ENCODE peak calls at places on chromosomes 7 and 10, in six cellular contexts. Q, S, U, A, J and B are unnamed samples.

GRCh38 chr7:137146996-137147720 is 196.4 kb downstream of the PTN start:
- DNase-seq in Q (no peak), S (no peak), U (no peak), A (no peak), J (no peak), B (no peak)

GRCh38 chr10:30371954-30372353 is 22.9 kb upstream of the MTPAP start:
- DNase-seq in Q (no peak), S (no peak), U (no peak), A (no peak), J (no peak), B (no peak)

GRCh38 chr10:93701903-93702277 is 502 bp downstream of the FRA10AC1 start:
- DNase-seq in Q (no peak), S (no peak), U (peak), A (no peak), J (peak), B (peak)

GRCh38 chr7:8389898-8390642 is 43.3 kb upstream of the NXPH1 start:
- DNase-seq in Q (peak), S (no peak), U (no peak), A (peak), J (peak), B (no peak)

GRCh38 chr7:4668510-4668847 is 13.6 kb upstream of the FOXK1 start:
- DNase-seq in Q (no peak), S (no peak), U (no peak), A (no peak), J (no peak), B (no peak)

GRCh38 chr7:133282094-133282493 is 29.2 kb downstream of the EXOC4 start:
- DNase-seq in Q (no peak), S (no peak), U (no peak), A (no peak), J (no peak), B (no peak)

GRCh38 chr7:123615344-123615743 is 13.7 kb downstream of the ASB15 start:
- DNase-seq in Q (no peak), S (no peak), U (peak), A (no peak), J (no peak), B (peak)

GRCh38 chr10:35331894-35332640 is 4.2 kb upstream of the CCNY start:
- DNase-seq in Q (peak), S (no peak), U (peak), A (no peak), J (no peak), B (no peak)

GRCh38 chr7:80129785-80130184 is 4.8 kb upstream of the GNAI1 start:
- DNase-seq in Q (no peak), S (no peak), U (no peak), A (no peak), J (no peak), B (no peak)

GRCh38 chr10:7035111-7035761 is 375.6 kb downstream of the SFMBT2 start:
- DNase-seq in Q (no peak), S (no peak), U (no peak), A (no peak), J (no peak), B (no peak)

GRCh38 chr10:128274938-128275337 is 148.7 kb upstream of the MKI67 start:
- DNase-seq in Q (no peak), S (no peak), U (no peak), A (no peak), J (no peak), B (no peak)

GRCh38 chr7:141198191-141198958 is 124.5 kb downstream of the TMEM178B start:
- DNase-seq in Q (no peak), S (no peak), U (no peak), A (no peak), J (no peak), B (peak)

GRCh38 chr7:116530107-116530820 is 5.4 kb downstream of the CAV1 start:
- DNase-seq in Q (no peak), S (no peak), U (no peak), A (no peak), J (no peak), B (no peak)

GRCh38 chr7:134284952-134285351 is 31.8 kb downstream of the SLC35B4 start:
- DNase-seq in Q (no peak), S (no peak), U (no peak), A (no peak), J (peak), B (no peak)

GRCh38 chr7:36639826-36640225 is 84.5 kb downstream of the AOAH start:
- DNase-seq in Q (no peak), S (no peak), U (no peak), A (no peak), J (no peak), B (no peak)

GRCh38 chr10:104316321-104317099 is 21.8 kb downstream of the ITPRIP start:
- DNase-seq in Q (no peak), S (no peak), U (no peak), A (no peak), J (no peak), B (no peak)

GRCh38 chr7:103131225-103131624 is 17.7 kb downstream of the NAPEPLD start:
- DNase-seq in Q (no peak), S (no peak), U (no peak), A (no peak), J (no peak), B (no peak)

GRCh38 chr7:103134866-103135554 is 13.9 kb downstream of the NAPEPLD start:
- DNase-seq in Q (no peak), S (no peak), U (no peak), A (no peak), J (no peak), B (peak)

GRCh38 chr7:103129702-103130557 is 19.0 kb downstream of the NAPEPLD start:
- DNase-seq in Q (no peak), S (no peak), U (no peak), A (no peak), J (no peak), B (no peak)

DNA sequence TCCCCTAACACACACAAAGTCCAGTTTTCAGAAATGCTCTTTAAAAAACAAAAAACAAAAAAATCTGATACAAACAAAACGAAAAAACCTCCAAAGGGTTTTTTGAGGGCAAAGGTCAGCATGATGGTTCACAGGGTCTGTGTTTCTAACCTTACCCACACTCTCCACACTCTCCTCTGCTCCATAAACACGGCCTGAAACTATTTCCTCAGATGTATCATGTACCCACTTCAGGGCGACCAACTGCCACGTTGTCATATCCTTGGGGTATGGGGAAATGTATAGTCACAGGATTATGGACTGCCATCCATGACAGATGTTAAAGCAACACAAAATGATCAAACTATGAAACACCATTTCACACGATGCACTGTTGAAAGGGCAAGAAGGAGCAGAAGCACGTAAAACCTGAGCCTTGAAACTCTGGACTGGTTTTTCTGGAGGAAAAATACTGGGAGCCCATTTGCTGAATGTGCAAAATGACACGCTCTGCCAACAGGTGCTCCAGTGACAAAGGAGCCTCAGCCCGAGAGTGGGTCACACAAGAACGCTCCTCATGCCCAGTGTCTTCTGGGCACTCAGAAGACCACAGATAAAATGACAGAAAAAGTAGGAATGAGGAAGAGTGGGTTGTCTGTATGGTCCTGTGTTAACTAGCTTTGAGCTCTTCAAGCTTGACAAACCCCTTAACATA is 15.8 kb downstream of the NAPEPLD start:
- DNase-seq in Q (no peak), S (no peak), U (no peak), A (no peak), J (no peak), B (no peak)
- TF ChIP-seq CHD2 in Q (no peak), S (no peak), U (no peak), A (no peak), J (no peak), B (no peak)

GRCh38 chr10:33115720-33116119 is 157.7 kb upstream of the ITGB1 start:
- DNase-seq in Q (no peak), S (no peak), U (no peak), A (no peak), J (no peak), B (no peak)
- TF ChIP-seq CHD2 in Q (no peak), S (no peak), U (no peak), A (no peak), J (no peak), B (no peak)

GRCh38 chr7:90856317-90857072 is 260.4 kb downstream of the CDK14 start:
- DNase-seq in Q (no peak), S (no peak), U (no peak), A (no peak), J (no peak), B (no peak)

GRCh38 chr7:90853205-90853604 is 257.1 kb downstream of the CDK14 start:
- DNase-seq in Q (no peak), S (peak), U (no peak), A (no peak), J (no peak), B (no peak)

GRCh38 chr7:90858546-90858945 is 262.4 kb downstream of the CDK14 start:
- DNase-seq in Q (no peak), S (peak), U (no peak), A (no peak), J (no peak), B (no peak)

DNA sequence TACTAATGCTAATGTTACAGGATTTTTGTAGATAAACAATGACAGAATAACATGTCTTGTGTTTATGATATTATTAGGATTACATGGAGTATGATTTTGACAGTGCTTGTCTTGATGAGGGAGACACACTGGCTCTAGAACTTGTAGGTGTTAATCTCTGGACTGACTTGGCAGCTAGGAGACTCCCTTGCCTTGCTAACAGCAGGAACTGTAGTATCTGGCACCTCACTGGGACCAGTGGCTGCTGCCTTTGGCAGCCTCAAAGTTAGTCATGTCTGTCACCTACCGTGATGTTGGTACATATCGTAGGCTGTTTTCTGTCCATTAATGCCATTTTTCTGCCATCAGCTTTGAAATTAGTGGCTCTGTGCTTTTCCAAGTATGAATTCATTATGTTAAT is 261.5 kb downstream of the CDK14 start:
- DNase-seq in Q (no peak), S (no peak), U (no peak), A (no peak), J (no peak), B (no peak)
- TF ChIP-seq CHD2 in Q (no peak), S (no peak), U (no peak), A (no peak), J (no peak), B (no peak)

GRCh38 chr10:114102253-114102652 is 58.6 kb downstream of the ADRB1 start:
- DNase-seq in Q (no peak), S (no peak), U (no peak), A (no peak), J (no peak), B (no peak)

GRCh38 chr10:114100848-114101741 is 57.4 kb downstream of the ADRB1 start:
- DNase-seq in Q (no peak), S (no peak), U (no peak), A (no peak), J (no peak), B (peak)

DNA sequence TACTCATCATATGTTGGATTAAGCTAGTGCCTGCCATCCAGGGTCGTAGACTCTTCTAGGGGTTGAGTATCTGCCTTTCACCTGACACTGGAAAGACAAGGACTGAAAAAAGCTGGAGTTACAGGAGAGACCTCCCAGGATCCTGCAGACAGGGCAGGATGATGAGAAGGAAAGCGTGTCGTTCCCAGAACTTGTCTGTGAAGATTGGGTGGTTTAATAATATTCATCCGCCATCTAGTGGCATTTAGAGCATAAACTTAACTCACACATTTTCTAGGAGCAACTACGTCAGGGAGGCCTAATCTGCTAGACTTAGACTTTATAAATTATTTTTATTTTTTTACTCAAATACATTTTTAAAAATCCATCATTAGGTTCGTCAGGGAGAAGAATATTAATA is 59.6 kb downstream of the ADRB1 start:
- DNase-seq in Q (peak), S (peak), U (peak), A (no peak), J (peak), B (peak)
- TF ChIP-seq CHD2 in Q (no peak), S (no peak), U (no peak), A (no peak), J (no peak), B (no peak)

GRCh38 chr7:84196007-84196551 is 1.5 kb upstream of the SEMA3A start:
- DNase-seq in Q (no peak), S (no peak), U (no peak), A (no peak), J (no peak), B (no peak)
- TF ChIP-seq CHD2 in Q (no peak), S (no peak), U (no peak), A (no peak), J (no peak), B (no peak)

GRCh38 chr10:132684164-132684891 is 101.6 kb downstream of the NKX6-2 start:
- DNase-seq in Q (no peak), S (peak), U (no peak), A (no peak), J (peak), B (no peak)

GRCh38 chr10:132685921-132686680 is 99.8 kb downstream of the NKX6-2 start:
- DNase-seq in Q (no peak), S (no peak), U (no peak), A (no peak), J (no peak), B (no peak)

GRCh38 chr10:132687181-132687892 is 98.6 kb downstream of the NKX6-2 start:
- DNase-seq in Q (no peak), S (no peak), U (no peak), A (no peak), J (no peak), B (no peak)

GRCh38 chr10:132687893-132688579 is 97.9 kb downstream of the NKX6-2 start:
- DNase-seq in Q (no peak), S (no peak), U (no peak), A (no peak), J (no peak), B (no peak)

DNA sequence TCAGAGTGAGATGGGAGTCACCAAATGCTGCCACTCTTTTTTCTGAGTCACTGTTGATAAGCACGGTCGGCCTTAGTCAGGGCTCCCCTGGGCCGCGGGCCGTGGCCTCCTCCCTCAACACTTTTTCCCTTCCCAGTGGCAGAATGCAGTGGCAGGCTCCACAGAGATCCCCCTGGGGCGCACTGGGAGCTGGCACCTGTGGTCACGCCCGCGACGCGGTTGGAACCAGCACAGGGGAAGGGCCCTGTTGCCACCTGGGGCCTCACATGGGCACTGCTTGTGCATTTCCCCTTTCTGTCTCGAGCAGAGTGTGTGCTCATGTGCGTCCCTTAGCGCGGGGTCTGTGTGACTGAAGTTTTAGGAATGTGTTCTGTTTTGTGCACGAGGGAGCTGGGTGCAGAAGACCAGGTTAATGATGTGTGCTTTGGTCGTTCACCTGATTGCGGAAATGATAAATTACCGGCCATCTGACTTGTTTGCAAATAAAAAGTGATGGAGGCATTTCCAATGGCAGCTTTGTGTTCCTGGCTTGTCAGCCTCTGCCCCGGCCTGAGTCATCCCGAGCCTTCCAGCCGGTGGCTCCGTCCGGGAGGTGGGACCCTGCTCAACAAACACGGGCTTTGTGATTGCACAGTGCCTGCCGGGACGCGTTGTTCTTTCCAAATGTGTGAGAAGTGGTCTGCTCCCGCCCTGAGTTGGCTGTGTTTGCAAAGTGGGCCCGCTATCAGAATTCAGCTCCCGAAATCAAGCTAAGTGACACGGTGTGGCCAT is 100.6 kb downstream of the NKX6-2 start:
- DNase-seq in Q (no peak), S (no peak), U (peak), A (no peak), J (peak), B (no peak)
- TF ChIP-seq CHD2 in Q (no peak), S (no peak), U (no peak), A (no peak), J (no peak), B (no peak)

GRCh38 chr7:24857623-24858022 is 100.4 kb upstream of the GSDME start:
- DNase-seq in Q (no peak), S (no peak), U (no peak), A (no peak), J (no peak), B (no peak)
- TF ChIP-seq CHD2 in Q (no peak), S (no peak), U (no peak), A (no peak), J (no peak), B (no peak)

DNA sequence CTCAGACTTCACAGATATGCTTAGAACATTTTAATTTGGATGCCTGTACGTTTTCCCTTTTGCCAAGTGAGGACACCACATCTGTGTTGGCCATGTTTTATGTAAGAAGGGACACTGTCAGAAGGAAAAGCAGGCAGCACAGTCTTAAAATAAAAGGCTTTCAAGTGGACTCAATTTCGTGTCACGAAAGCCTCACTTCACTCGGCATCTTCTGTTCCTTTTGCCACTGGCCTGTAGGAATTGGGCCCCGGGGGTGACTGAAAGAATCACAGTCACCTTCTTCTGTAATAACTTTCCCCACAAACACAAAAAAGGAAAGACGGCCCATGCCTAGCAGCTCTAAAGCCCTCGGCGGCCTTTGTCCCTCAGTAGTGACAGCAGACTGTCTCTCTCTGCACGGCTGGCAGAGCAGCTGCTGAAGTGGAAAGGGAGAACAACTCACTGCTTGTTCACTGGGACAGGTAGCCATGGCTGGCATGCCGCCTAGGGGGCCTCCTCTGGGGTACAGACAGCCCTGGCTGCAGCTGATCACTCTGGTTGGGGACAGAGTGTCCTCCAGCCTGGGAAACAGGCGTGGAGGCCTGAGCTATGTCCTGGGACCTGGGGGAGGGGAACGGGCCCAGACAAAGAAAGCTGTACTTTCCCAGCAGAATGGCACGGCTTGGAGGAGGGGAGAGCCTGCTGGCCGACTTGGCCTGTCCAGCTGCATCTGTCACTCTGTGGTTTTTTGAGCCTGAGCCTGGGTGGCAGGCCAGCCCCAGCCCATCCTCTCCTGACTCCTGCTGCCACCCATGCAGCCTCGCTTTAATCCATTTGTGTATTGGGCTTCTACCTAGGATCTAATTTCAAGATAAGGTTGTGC is 4.4 kb downstream of the RASSF4 start:
- DNase-seq in Q (no peak), S (no peak), U (peak), A (no peak), J (no peak), B (no peak)
- TF ChIP-seq CHD2 in Q (no peak), S (peak), U (peak), A (no peak), J (no peak), B (no peak)

DNA sequence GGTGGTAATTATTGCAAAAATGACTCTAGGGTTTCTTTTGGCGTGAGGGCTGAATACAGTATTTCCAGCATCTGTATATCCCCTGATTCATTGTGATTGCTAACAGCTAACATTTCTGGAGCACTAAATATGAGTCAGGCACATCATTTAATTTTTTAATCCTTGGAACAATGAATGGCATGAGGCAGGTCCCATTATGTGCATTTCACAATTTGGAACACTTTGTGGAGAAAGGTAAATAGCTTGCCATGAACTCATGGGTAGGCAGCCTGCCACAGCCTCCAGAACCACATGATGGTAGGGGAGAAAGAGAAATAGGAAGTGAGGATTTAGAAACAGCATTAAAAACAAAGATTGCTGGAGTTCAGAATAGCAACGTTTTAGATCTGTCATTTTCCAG is 1.7 kb downstream of the NPTX2 start:
- DNase-seq in Q (no peak), S (no peak), U (no peak), A (no peak), J (no peak), B (no peak)
- TF ChIP-seq CHD2 in Q (no peak), S (no peak), U (no peak), A (no peak), J (no peak), B (no peak)